ENCODE peak calls at places on chromosomes 6 and 20, in nine cellular contexts. X is brain microvascular endothelial cell; D is left lung; A is colonic mucosa; G is AG04450; P is cardiac muscle cell; H is A549; W is CD8-positive, alpha-beta T cell; C is cardiac fibroblast. Q is an unnamed sample.

GRCh38 chr6:1479095-1479494 is 89.7 kb downstream of the FOXF2 start:
- DNase-seq in X (no peak), D (no peak), A (no peak), G (no peak), P (no peak), H (no peak), W (no peak), C (peak), Q (no peak)

GRCh38 chr20:31924561-31924960 is 27.3 kb downstream of the PDRG1 start:
- DNase-seq in X (no peak), D (no peak), A (no peak), G (no peak), P (no peak), H (no peak), W (no peak), C (no peak), Q (no peak)

GRCh38 chr20:48398506-48399449 is 429.0 kb downstream of the PREX1 start:
- DNase-seq in X (no peak), D (no peak), A (no peak), G (no peak), P (no peak), H (peak), W (no peak), C (no peak), Q (no peak)

GRCh38 chr20:2701671-2702081 is 9.1 kb downstream of the EBF4 start:
- DNase-seq in X (no peak), D (no peak), A (no peak), G (no peak), P (no peak), H (no peak), W (no peak), C (no peak), Q (no peak)

GRCh38 chr6:13187692-13188091 is 140.6 kb downstream of the TBC1D7 start:
- DNase-seq in X (no peak), D (no peak), A (no peak), G (no peak), P (no peak), H (no peak), W (no peak), C (no peak), Q (no peak)

GRCh38 chr6:37375376-37375775 is 21.6 kb downstream of the RNF8 start:
- DNase-seq in X (no peak), D (no peak), A (no peak), G (no peak), P (no peak), H (no peak), W (no peak), C (no peak), Q (no peak)

GRCh38 chr6:170108890-170109587 is 181.8 kb downstream of the DLL1 start:
- DNase-seq in X (no peak), D (no peak), A (no peak), G (no peak), P (no peak), H (no peak), W (no peak), C (no peak), Q (no peak)

GRCh38 chr6:135922746-135923145 is 71.2 kb downstream of the PDE7B start:
- DNase-seq in X (no peak), D (no peak), A (no peak), G (no peak), P (no peak), H (no peak), W (no peak), C (peak), Q (no peak)

GRCh38 chr6:127547909-127548649 is 28.9 kb upstream of the C6orf58 start:
- DNase-seq in X (no peak), D (no peak), A (no peak), G (no peak), P (no peak), H (no peak), W (no peak), C (peak), Q (no peak)
- TF ChIP-seq CTCF in X (peak), D (no peak), A (no peak), G (peak), P (peak), H (peak), W (no peak), C (peak), Q (no peak)

GRCh38 chr6:134663356-134663755 is 286.5 kb downstream of the ALDH8A1 start:
- DNase-seq in X (no peak), D (no peak), A (no peak), G (no peak), P (no peak), H (no peak), W (no peak), C (no peak), Q (no peak)

GRCh38 chr6:134658596-134658995 is 291.3 kb downstream of the ALDH8A1 start:
- DNase-seq in X (no peak), D (no peak), A (no peak), G (no peak), P (no peak), H (no peak), W (no peak), C (no peak), Q (no peak)

GRCh38 chr6:134662077-134662476 is 287.8 kb downstream of the ALDH8A1 start:
- DNase-seq in X (no peak), D (no peak), A (no peak), G (no peak), P (no peak), H (no peak), W (no peak), C (no peak), Q (no peak)

DNA sequence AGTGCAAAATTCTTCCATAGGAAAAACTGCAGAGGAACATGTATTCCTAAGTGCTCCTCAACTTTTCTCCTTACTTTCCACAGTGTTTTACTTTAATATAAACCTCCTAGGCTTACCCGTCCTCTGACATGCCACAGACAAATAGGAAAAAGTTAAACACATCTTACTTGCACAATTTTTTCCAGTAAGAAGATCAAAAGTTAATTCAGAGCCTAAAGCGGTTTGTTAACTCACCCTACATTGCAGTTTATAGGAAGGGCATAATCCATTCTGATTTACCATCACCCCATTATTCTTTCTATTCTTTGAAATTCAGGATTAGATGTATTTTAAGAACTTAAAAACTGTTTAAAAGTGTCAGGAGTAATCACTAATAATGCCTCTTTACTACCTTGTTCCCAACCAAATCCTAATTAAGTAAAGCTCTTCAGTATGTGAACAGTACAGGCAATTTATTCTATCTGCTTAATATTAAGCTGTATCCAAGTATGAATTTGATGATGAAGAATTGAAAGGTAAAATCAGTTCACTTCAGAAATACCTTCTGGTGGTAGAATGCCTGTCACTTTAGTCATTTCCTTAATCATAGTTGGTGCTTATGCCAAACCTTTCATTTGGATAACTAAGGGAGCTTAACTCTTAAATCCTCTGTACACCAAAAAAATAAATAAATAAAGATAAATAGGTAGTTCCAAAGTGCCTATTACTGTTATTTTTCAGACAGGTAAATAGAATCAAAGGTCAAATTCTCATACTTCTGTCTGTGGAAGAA is 292.0 kb downstream of the ALDH8A1 start:
- DNase-seq in X (no peak), D (no peak), A (no peak), G (no peak), P (no peak), H (no peak), W (no peak), C (no peak), Q (no peak)
- H3K4me3 ChIP-seq in X (no peak), D (no peak), A (no peak), G (no peak), P (no peak), H (no peak), W (no peak), C (no peak), Q (no peak)

DNA sequence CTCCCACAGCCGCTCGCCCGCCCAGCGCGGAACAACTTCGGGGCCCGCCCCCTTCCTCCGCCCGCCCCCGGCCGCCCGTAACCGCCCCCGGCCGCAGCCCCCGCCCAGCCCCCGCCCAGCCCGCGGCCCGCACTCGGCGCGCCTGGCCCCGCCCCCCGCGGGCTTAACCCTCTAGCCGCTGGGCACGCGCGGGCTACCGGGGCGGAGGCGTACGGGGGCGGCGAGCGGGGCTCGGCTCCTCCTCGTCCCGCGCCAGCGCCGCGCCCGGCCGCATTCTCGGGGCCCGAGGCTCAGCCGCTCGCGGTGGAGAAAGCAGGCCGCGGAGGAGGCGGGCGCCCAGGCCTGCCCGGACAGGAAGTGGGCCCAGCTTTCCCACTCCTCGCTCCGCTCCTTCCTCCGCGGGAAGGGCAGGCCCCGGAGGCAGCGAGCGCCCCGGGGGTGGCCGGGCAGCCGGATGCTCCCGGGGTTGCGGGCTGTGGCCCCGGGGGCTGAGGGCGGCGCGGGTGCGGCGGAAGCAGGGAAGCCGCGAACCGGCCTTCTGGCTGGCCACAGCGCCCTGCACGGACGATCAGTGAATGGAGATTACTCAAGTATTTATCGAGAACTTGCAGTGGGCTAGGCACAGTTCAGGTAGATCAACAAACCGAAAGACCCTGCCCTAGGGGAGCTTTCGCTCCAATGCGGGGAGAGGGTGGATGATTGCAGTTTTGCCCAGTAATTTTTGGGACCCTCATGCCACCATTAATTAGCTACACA is at the start of gene TRAM2:
- DNase-seq in X (peak), D (peak), A (peak), G (no peak), P (peak), H (peak), W (peak), C (peak), Q (peak)
- TF ChIP-seq CTCF in X (peak), D (no peak), A (no peak), G (no peak), P (peak), H (no peak), W (no peak), C (no peak), Q (no peak)

GRCh38 chr6:143060354-143060805 is 309 bp upstream of the AIG1 start:
- DNase-seq in X (peak), D (peak), A (peak), G (peak), P (peak), H (peak), W (peak), C (peak), Q (peak)

GRCh38 chr6:143063631-143064030 is 2.9 kb downstream of the AIG1 start:
- DNase-seq in X (no peak), D (no peak), A (no peak), G (no peak), P (no peak), H (no peak), W (no peak), C (no peak), Q (no peak)

GRCh38 chr6:143060806-143061596 is at the start of gene AIG1:
- DNase-seq in X (peak), D (no peak), A (peak), G (peak), P (no peak), H (no peak), W (peak), C (no peak), Q (peak)

GRCh38 chr6:143062551-143062950 is 1.9 kb downstream of the AIG1 start:
- DNase-seq in X (no peak), D (no peak), A (no peak), G (no peak), P (no peak), H (no peak), W (no peak), C (no peak), Q (no peak)

DNA sequence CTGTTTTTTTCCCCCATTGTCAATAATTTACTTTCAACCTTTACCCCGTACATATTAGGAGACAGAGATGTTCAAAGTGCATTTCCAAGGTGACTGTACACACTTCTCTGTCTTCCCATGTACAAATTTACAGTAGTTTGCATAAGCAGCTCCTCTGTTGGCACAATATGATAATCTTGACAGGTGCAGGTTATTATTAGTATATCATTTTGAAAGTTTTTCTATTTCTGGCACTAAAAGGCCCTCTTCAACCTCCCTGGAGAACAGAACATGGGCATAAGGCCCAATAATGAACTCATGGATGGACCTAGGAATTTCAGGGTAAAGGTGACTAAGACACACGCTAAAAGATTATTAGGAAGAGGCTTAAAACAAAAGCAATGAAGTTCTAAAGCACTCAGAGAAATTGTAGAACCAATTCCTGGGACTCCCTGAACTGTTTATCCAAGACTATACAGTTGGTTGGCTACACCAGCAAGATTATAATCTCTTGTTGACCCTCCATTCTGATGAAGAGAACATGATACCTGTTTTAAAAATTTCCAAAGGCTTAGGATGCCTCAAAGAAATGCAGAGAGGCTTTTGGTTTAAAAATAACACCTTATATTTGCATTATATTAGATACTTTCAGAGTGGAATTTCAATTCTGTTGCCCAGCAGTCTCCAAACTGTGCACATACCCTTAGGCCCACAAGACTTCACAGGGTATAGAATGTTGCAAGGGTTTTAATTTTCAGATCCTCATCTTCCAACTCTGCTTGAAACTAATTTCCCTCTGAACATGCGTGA is 1.1 kb downstream of the AIG1 start:
- DNase-seq in X (no peak), D (no peak), A (no peak), G (no peak), P (no peak), H (no peak), W (no peak), C (no peak), Q (no peak)
- H3K4me3 ChIP-seq in X (no peak), D (peak), A (peak), G (peak), P (peak), H (peak), W (peak), C (peak), Q (peak)

GRCh38 chr6:8195040-8195713 is 92.8 kb upstream of the EEF1E1 start:
- DNase-seq in X (no peak), D (no peak), A (no peak), G (no peak), P (peak), H (peak), W (no peak), C (no peak), Q (no peak)
- TF ChIP-seq CTCF in X (peak), D (no peak), A (no peak), G (no peak), P (no peak), H (no peak), W (no peak), C (no peak), Q (peak)

GRCh38 chr6:50272611-50273010 is 222.9 kb upstream of the DEFB112 start:
- DNase-seq in X (no peak), D (no peak), A (no peak), G (no peak), P (no peak), H (no peak), W (no peak), C (no peak), Q (no peak)

GRCh38 chr6:50271817-50272216 is 222.1 kb upstream of the DEFB112 start:
- DNase-seq in X (no peak), D (no peak), A (no peak), G (no peak), P (no peak), H (no peak), W (no peak), C (no peak), Q (no peak)

GRCh38 chr6:50278663-50279062 is 228.9 kb upstream of the DEFB112 start:
- DNase-seq in X (no peak), D (no peak), A (no peak), G (no peak), P (no peak), H (no peak), W (no peak), C (no peak), Q (no peak)

GRCh38 chr6:50277774-50278173 is 228.0 kb upstream of the DEFB112 start:
- DNase-seq in X (no peak), D (no peak), A (no peak), G (no peak), P (no peak), H (no peak), W (no peak), C (no peak), Q (no peak)

GRCh38 chr6:50276771-50277261 is 227.1 kb upstream of the DEFB112 start:
- DNase-seq in X (no peak), D (no peak), A (no peak), G (no peak), P (no peak), H (no peak), W (no peak), C (no peak), Q (no peak)
- H3K4me3 ChIP-seq in X (no peak), D (no peak), A (no peak), G (no peak), P (no peak), H (no peak), W (no peak), C (no peak), Q (no peak)

GRCh38 chr20:18847226-18847625 is 33.6 kb downstream of the SCP2D1 start:
- DNase-seq in X (no peak), D (no peak), A (no peak), G (no peak), P (no peak), H (no peak), W (no peak), C (no peak), Q (no peak)

GRCh38 chr20:18851556-18852098 is 38.0 kb downstream of the SCP2D1 start:
- DNase-seq in X (no peak), D (no peak), A (no peak), G (no peak), P (no peak), H (no peak), W (no peak), C (no peak), Q (no peak)

GRCh38 chr20:18852318-18852717 is 38.7 kb downstream of the SCP2D1 start:
- DNase-seq in X (no peak), D (no peak), A (no peak), G (no peak), P (no peak), H (no peak), W (no peak), C (no peak), Q (no peak)

GRCh38 chr20:18853216-18853615 is 39.6 kb downstream of the SCP2D1 start:
- DNase-seq in X (no peak), D (no peak), A (no peak), G (no peak), P (no peak), H (no peak), W (no peak), C (no peak), Q (no peak)

DNA sequence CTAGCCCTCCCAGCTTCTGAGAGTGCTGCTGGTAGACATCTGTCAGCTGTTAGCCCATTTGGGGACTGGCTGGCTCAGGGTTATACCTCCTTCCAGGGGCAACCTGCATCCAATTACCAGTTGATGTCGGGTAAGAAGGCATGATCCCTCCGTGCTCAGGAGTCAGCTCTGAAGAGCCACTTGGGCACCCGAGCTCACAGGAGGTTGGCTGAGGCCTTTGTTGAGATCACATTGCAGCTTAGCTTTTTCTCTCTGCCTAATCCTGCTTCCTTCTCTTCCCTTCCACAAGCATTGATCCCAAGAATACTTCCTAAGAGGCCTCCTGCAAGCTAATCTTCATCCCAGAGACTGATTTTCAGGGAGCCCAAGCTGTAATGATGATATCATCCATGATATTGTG is 35.5 kb downstream of the SCP2D1 start:
- DNase-seq in X (no peak), D (no peak), A (no peak), G (no peak), P (no peak), H (no peak), W (no peak), C (no peak), Q (no peak)
- TF ChIP-seq CTCF in X (no peak), D (no peak), A (no peak), G (no peak), P (no peak), H (no peak), W (no peak), C (no peak), Q (no peak)

DNA sequence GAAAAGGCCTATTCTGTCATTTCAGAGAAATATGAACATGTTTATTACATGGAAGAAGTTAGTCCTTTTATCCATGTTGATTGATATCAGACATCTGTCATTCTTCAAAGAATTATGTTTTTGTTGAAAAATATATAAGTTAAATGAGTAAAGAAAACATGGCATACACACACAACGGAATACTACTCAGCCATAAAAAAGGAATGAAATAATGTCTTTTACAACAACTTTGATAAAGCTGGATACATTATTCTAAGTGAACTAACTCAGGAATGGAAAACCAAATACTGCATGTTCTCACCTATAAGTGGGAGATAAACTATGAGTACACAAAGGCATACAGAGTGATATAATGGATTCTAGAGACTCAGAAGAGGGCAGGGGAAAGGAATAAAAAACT is 9.3 kb downstream of the FKBP5 start:
- DNase-seq in X (no peak), D (no peak), A (no peak), G (no peak), P (no peak), H (no peak), W (no peak), C (no peak), Q (no peak)
- H3K4me3 ChIP-seq in X (no peak), D (no peak), A (no peak), G (no peak), P (no peak), H (no peak), W (no peak), C (no peak), Q (no peak)

GRCh38 chr6:97726378-97726777 is 443.4 kb upstream of the MMS22L start:
- DNase-seq in X (no peak), D (no peak), A (no peak), G (no peak), P (peak), H (peak), W (no peak), C (no peak), Q (no peak)
- TF ChIP-seq CTCF in X (peak), D (no peak), A (no peak), G (no peak), P (no peak), H (no peak), W (no peak), C (no peak), Q (no peak)

Q was measured in GM12864.